ENCODE peak calls at places on chromosomes 13 and 19, in nine cellular contexts. B, N, D, J, F, K, Y, A and X are unnamed samples. For H3K27me3, the result is how much of the 10 kb centered on the place peaks cover.

GRCh38 chr13:35881360-35881759 is 249.8 kb downstream of the DCLK1 start:
- DNase-seq in B (no peak), N (no peak), D (peak), J (no peak), F (no peak), K (no peak), Y (no peak), A (no peak), X (no peak)

GRCh38 chr13:104436555-104436954 is 1370.3 kb upstream of the SLC10A2 start:
- DNase-seq in B (no peak), N (no peak), D (no peak), J (no peak), F (no peak), K (no peak), Y (no peak), A (no peak), X (no peak)

GRCh38 chr19:1452802-1453524 is 3.0 kb downstream of the APC2 start:
- DNase-seq in B (no peak), N (no peak), D (no peak), J (no peak), F (no peak), K (no peak), Y (no peak), A (no peak), X (no peak)

GRCh38 chr19:34134190-34135032 is 37.9 kb upstream of the LSM14A start:
- DNase-seq in B (peak), N (peak), D (peak), J (peak), F (peak), K (peak), Y (peak), A (peak), X (peak)

GRCh38 chr19:47379398-47379938 is 30.4 kb downstream of the DHX34 start:
- DNase-seq in B (no peak), N (no peak), D (peak), J (no peak), F (no peak), K (no peak), Y (no peak), A (no peak), X (peak)

GRCh38 chr13:114064516-114065140 is 67.8 kb downstream of the RASA3 start:
- DNase-seq in B (no peak), N (peak), D (peak), J (peak), F (peak), K (no peak), Y (peak), A (no peak), X (no peak)

GRCh38 chr13:22357132-22357531 is 686.3 kb downstream of the FGF9 start:
- DNase-seq in B (no peak), N (no peak), D (no peak), J (peak), F (peak), K (no peak), Y (no peak), A (no peak), X (no peak)

GRCh38 chr19:32287811-32288227 is 57.6 kb upstream of the ZNF507 start:
- DNase-seq in B (peak), N (peak), D (peak), J (peak), F (peak), K (no peak), Y (peak), A (peak), X (peak)

GRCh38 chr13:52899206-52899605 is 50.8 kb upstream of the PCDH8 start:
- DNase-seq in B (no peak), N (no peak), D (no peak), J (no peak), F (no peak), K (no peak), Y (no peak), A (no peak), X (no peak)

GRCh38 chr13:28384789-28385188 is 110.1 kb downstream of the FLT1 start:
- DNase-seq in B (no peak), N (no peak), D (no peak), J (no peak), F (no peak), K (no peak), Y (no peak), A (no peak), X (no peak)

GRCh38 chr13:20672772-20673171 is 30.7 kb upstream of the IL17D start:
- DNase-seq in B (no peak), N (no peak), D (no peak), J (no peak), F (no peak), K (no peak), Y (no peak), A (no peak), X (no peak)

GRCh38 chr13:95155093-95155492 is 146.2 kb downstream of the ABCC4 start:
- DNase-seq in B (no peak), N (no peak), D (no peak), J (peak), F (no peak), K (no peak), Y (no peak), A (no peak), X (no peak)

GRCh38 chr19:29620931-29621351 is 14.9 kb downstream of the POP4 start:
- DNase-seq in B (no peak), N (no peak), D (no peak), J (no peak), F (no peak), K (no peak), Y (no peak), A (no peak), X (peak)

GRCh38 chr13:73697166-73697565 is 437.0 kb downstream of the KLF12 start:
- DNase-seq in B (no peak), N (no peak), D (no peak), J (no peak), F (no peak), K (no peak), Y (no peak), A (no peak), X (no peak)

GRCh38 chr19:47699360-47699917 is 13.8 kb upstream of the EHD2 start:
- DNase-seq in B (no peak), N (no peak), D (no peak), J (peak), F (no peak), K (peak), Y (no peak), A (peak), X (peak)

GRCh38 chr13:87975035-87975434 is 303.9 kb downstream of the SLITRK5 start:
- DNase-seq in B (no peak), N (no peak), D (no peak), J (peak), F (no peak), K (no peak), Y (no peak), A (no peak), X (no peak)

GRCh38 chr19:4292515-4292914 is 9.7 kb downstream of the TMIGD2 start:
- DNase-seq in B (no peak), N (no peak), D (no peak), J (no peak), F (no peak), K (no peak), Y (no peak), A (no peak), X (no peak)

GRCh38 chr19:4295972-4296771 is 6.0 kb downstream of the TMIGD2 start:
- DNase-seq in B (no peak), N (no peak), D (peak), J (no peak), F (no peak), K (no peak), Y (no peak), A (no peak), X (peak)

GRCh38 chr19:4297901-4298771 is 4.1 kb downstream of the TMIGD2 start:
- DNase-seq in B (no peak), N (no peak), D (no peak), J (no peak), F (no peak), K (no peak), Y (no peak), A (no peak), X (peak)

GRCh38 chr19:4291200-4291732 is 10.9 kb downstream of the TMIGD2 start:
- DNase-seq in B (no peak), N (no peak), D (no peak), J (no peak), F (no peak), K (no peak), Y (no peak), A (no peak), X (no peak)

GRCh38 chr19:4294389-4294788 is 7.8 kb downstream of the TMIGD2 start:
- DNase-seq in B (no peak), N (no peak), D (no peak), J (no peak), F (no peak), K (no peak), Y (no peak), A (no peak), X (peak)
- H3K27me3 ChIP-seq in B (under half), N (under half), D (under half), J (under half), F (under half), K (under half), Y (under half), A (under half), X (under half)

DNA sequence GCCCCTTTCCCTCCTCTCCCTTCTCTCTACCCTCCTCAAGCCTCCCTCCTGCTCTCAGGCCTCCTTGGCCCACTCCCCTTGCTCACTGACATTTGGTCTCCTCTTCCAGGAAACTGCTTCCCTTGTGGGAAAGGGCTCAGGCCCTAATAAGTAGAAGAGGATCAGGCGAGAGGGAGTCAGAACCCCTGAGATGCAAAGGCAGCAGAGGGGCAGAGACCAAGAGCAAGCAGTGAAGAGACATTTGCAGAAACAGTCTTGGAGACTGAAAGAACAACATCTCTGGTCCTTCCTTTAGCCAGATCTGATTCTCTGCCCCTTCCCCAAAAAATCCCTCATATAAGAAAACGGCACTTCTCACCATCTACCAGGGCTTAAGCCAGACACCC is 1.9 kb upstream of the PLEKHG2 start:
- DNase-seq in B (no peak), N (peak), D (no peak), J (no peak), F (no peak), K (no peak), Y (peak), A (no peak), X (no peak)
- H3K4me3 ChIP-seq in B (peak), N (peak), D (peak), J (no peak), F (peak), K (peak), Y (peak), A (no peak), X (peak)

GRCh38 chr19:41505105-41505504 is 62.1 kb downstream of the ERICH4 start:
- DNase-seq in B (no peak), N (no peak), D (no peak), J (no peak), F (no peak), K (no peak), Y (no peak), A (no peak), X (no peak)
- H3K27me3 ChIP-seq in B (under half), N (under half), D (under half), J (under half), F (under half), K (under half), Y (under half), A (under half), X (under half)

GRCh38 chr13:102697264-102697663 is 2.4 kb upstream of the METTL21C start:
- DNase-seq in B (no peak), N (no peak), D (no peak), J (no peak), F (no peak), K (no peak), Y (no peak), A (no peak), X (no peak)
- H3K4me3 ChIP-seq in B (no peak), N (no peak), D (no peak), J (no peak), F (no peak), K (no peak), Y (no peak), A (no peak), X (no peak)

GRCh38 chr13:89846890-89847585 is 1500.4 kb upstream of the MIR17HG start:
- DNase-seq in B (no peak), N (no peak), D (no peak), J (peak), F (no peak), K (no peak), Y (no peak), A (no peak), X (no peak)

GRCh38 chr13:89845874-89846273 is 1501.6 kb upstream of the MIR17HG start:
- DNase-seq in B (no peak), N (no peak), D (no peak), J (peak), F (no peak), K (no peak), Y (no peak), A (no peak), X (no peak)
- H3K27me3 ChIP-seq in B (under half), N (under half), D (under half), J (under half), F (under half), K (under half), Y (under half), A (under half), X (under half)

GRCh38 chr19:4304509-4305252 is at the start of gene FSD1:
- DNase-seq in B (no peak), N (no peak), D (peak), J (peak), F (no peak), K (no peak), Y (no peak), A (no peak), X (peak)
- H3K4me3 ChIP-seq in B (no peak), N (peak), D (peak), J (peak), F (no peak), K (peak), Y (no peak), A (no peak), X (peak)

GRCh38 chr13:33015791-33016323 is 366 bp upstream of the KL start:
- DNase-seq in B (no peak), N (no peak), D (no peak), J (peak), F (peak), K (peak), Y (peak), A (peak), X (peak)

GRCh38 chr13:33016414-33017409 is at the start of gene KL:
- DNase-seq in B (peak), N (peak), D (no peak), J (peak), F (peak), K (no peak), Y (no peak), A (peak), X (peak)

GRCh38 chr13:33014291-33014690 is 1.9 kb upstream of the KL start:
- DNase-seq in B (no peak), N (no peak), D (no peak), J (peak), F (no peak), K (no peak), Y (no peak), A (no peak), X (no peak)

GRCh38 chr13:33017410-33017929 is 1.2 kb downstream of the KL start:
- DNase-seq in B (peak), N (peak), D (no peak), J (peak), F (peak), K (no peak), Y (peak), A (peak), X (peak)

GRCh38 chr13:33015275-33015674 is 948 bp upstream of the KL start:
- DNase-seq in B (peak), N (no peak), D (no peak), J (no peak), F (peak), K (no peak), Y (peak), A (no peak), X (peak)
- H3K27me3 ChIP-seq in B (under half), N (under half), D (under half), J (under half), F (under half), K (under half), Y (under half), A (under half), X (under half)